ENCODE peak calls at places on chromosome 9, in eight cellular contexts. E is HS-5, N is astrocyte of the spinal cord, T is T-cell, B is Calu3, P is left cardiac atrium, K is HT1080, F is EH. I is an unnamed sample.

GRCh38 chr9:114275246-114275994 is 47.5 kb upstream of the ORM1 start:
- DNase-seq in E (no peak), N (no peak), T (no peak), B (no peak), P (peak), K (no peak), F (peak), I (peak)

GRCh38 chr9:8845808-8846207 is 1046.2 kb upstream of the DMAC1 start:
- DNase-seq in E (no peak), N (no peak), T (no peak), B (no peak), P (no peak), K (no peak), F (no peak), I (no peak)

GRCh38 chr9:123169926-123170325 is 98.5 kb downstream of the STRBP start:
- DNase-seq in E (no peak), N (no peak), T (no peak), B (no peak), P (no peak), K (no peak), F (no peak), I (no peak)

GRCh38 chr9:127968046-127968445 is 12.7 kb downstream of the EEIG1 start:
- DNase-seq in E (no peak), N (peak), T (no peak), B (peak), P (no peak), K (peak), F (peak), I (peak)

GRCh38 chr9:135639196-135639595 is at the start of gene GLT6D1:
- DNase-seq in E (no peak), N (no peak), T (no peak), B (no peak), P (no peak), K (no peak), F (no peak), I (no peak)

GRCh38 chr9:127135056-127135745 is 12.8 kb upstream of the ANGPTL2 start:
- DNase-seq in E (no peak), N (no peak), T (no peak), B (no peak), P (no peak), K (no peak), F (no peak), I (no peak)

GRCh38 chr9:35499029-35499700 is 9.3 kb downstream of the RUSC2 start:
- DNase-seq in E (no peak), N (no peak), T (no peak), B (no peak), P (no peak), K (no peak), F (no peak), I (no peak)

GRCh38 chr9:88809836-88810235 is 181.4 kb upstream of the S1PR3 start:
- DNase-seq in E (no peak), N (no peak), T (no peak), B (no peak), P (no peak), K (no peak), F (no peak), I (no peak)

GRCh38 chr9:68775003-68775730 is 70.1 kb downstream of the PIP5K1B start:
- DNase-seq in E (peak), N (no peak), T (no peak), B (no peak), P (no peak), K (peak), F (peak), I (no peak)

GRCh38 chr9:133333011-133333410 is 3.0 kb downstream of the SURF6 start:
- DNase-seq in E (no peak), N (no peak), T (no peak), B (no peak), P (no peak), K (no peak), F (no peak), I (peak)

GRCh38 chr9:70135176-70135575 is 91.5 kb downstream of the MAMDC2 start:
- DNase-seq in E (no peak), N (no peak), T (no peak), B (no peak), P (no peak), K (no peak), F (peak), I (no peak)

GRCh38 chr9:88759374-88759773 is 224.4 kb downstream of the NXNL2 start:
- DNase-seq in E (no peak), N (no peak), T (no peak), B (no peak), P (no peak), K (no peak), F (no peak), I (no peak)

GRCh38 chr9:18421391-18421790 is 52.6 kb upstream of the ADAMTSL1 start:
- DNase-seq in E (no peak), N (no peak), T (no peak), B (no peak), P (no peak), K (no peak), F (no peak), I (no peak)

GRCh38 chr9:108643756-108644510 is 211.9 kb downstream of the ACTL7B start:
- DNase-seq in E (no peak), N (no peak), T (no peak), B (no peak), P (no peak), K (peak), F (peak), I (no peak)

GRCh38 chr9:28887188-28887884 is 1314.1 kb upstream of the C9orf72 start:
- DNase-seq in E (no peak), N (no peak), T (no peak), B (no peak), P (no peak), K (no peak), F (no peak), I (no peak)

GRCh38 chr9:101543098-101543735 is 9.6 kb downstream of the RNF20 start:
- DNase-seq in E (no peak), N (no peak), T (no peak), B (no peak), P (no peak), K (no peak), F (no peak), I (no peak)

GRCh38 chr9:119844431-119844830 is 475.2 kb upstream of the BRINP1 start:
- DNase-seq in E (no peak), N (no peak), T (no peak), B (no peak), P (no peak), K (no peak), F (no peak), I (no peak)

GRCh38 chr9:89491688-89492087 is 6.2 kb downstream of the SEMA4D start:
- DNase-seq in E (no peak), N (no peak), T (no peak), B (no peak), P (no peak), K (no peak), F (no peak), I (no peak)

GRCh38 chr9:78671785-78672184 is 374.9 kb downstream of the PSAT1 start:
- DNase-seq in E (no peak), N (no peak), T (no peak), B (no peak), P (no peak), K (no peak), F (peak), I (no peak)

GRCh38 chr9:111362526-111362925 is 32.5 kb upstream of the OR2K2 start:
- DNase-seq in E (no peak), N (no peak), T (no peak), B (no peak), P (no peak), K (no peak), F (peak), I (no peak)

I was measured in osteoblast.